ENCODE peak calls at places on chromosomes 4 and X, in five cellular contexts. One of them, this sample, is unnamed. For H3K4me1, the result is how much of the 10 kb centered on the place peaks cover.

GRCh38 chr4:112119358-112119783 is 25.9 kb upstream of the FAM241A start:
- DNase-seq in NT2/D1: no peak
- DNase-seq in GM23338: no peak
- DNase-seq in HCT116: no peak
- DNase-seq in GM23248: no peak
- DNase-seq in this sample: no peak

GRCh38 chr4:126028871-126029270 is 714.1 kb downstream of the FAT4 start:
- DNase-seq in NT2/D1: no peak
- DNase-seq in GM23338: no peak
- DNase-seq in HCT116: no peak
- DNase-seq in GM23248: no peak
- DNase-seq in this sample: no peak

GRCh38 chr4:162061214-162061613 is 102.6 kb downstream of the FSTL5 start:
- DNase-seq in NT2/D1: peak
- DNase-seq in GM23338: peak
- DNase-seq in HCT116: peak
- DNase-seq in GM23248: no peak
- DNase-seq in this sample: no peak

GRCh38 chr4:185204238-185204910 is 574 bp upstream of the CFAP97 start:
- DNase-seq in NT2/D1: no peak
- DNase-seq in GM23338: no peak
- DNase-seq in HCT116: no peak
- DNase-seq in GM23248: peak
- DNase-seq in this sample: peak

GRCh38 chr4:142408003-142408441 is 438.1 kb downstream of the INPP4B start:
- DNase-seq in NT2/D1: no peak
- DNase-seq in GM23338: peak
- DNase-seq in HCT116: no peak
- DNase-seq in GM23248: peak
- DNase-seq in this sample: no peak

GRCh38 chrX:95427389-95427788 is 1257.3 kb upstream of the DIAPH2 start:
- DNase-seq in NT2/D1: no peak
- DNase-seq in GM23338: no peak
- DNase-seq in HCT116: no peak
- DNase-seq in GM23248: peak
- DNase-seq in this sample: no peak

GRCh38 chr4:55017406-55017805 is 108.0 kb downstream of the KDR start:
- DNase-seq in NT2/D1: no peak
- DNase-seq in GM23338: no peak
- DNase-seq in HCT116: no peak
- DNase-seq in GM23248: no peak
- DNase-seq in this sample: no peak

GRCh38 chr4:186192068-186192751 is 843 bp downstream of the CYP4V2 start:
- DNase-seq in NT2/D1: no peak
- DNase-seq in GM23338: peak
- DNase-seq in HCT116: no peak
- DNase-seq in GM23248: peak
- DNase-seq in this sample: peak

GRCh38 chr4:3639613-3640586 is 107.7 kb upstream of the LRPAP1 start:
- DNase-seq in NT2/D1: no peak
- DNase-seq in GM23338: no peak
- DNase-seq in HCT116: no peak
- DNase-seq in GM23248: no peak
- DNase-seq in this sample: no peak

GRCh38 chrX:149074429-149074828 is 430.7 kb downstream of the IDS start:
- DNase-seq in NT2/D1: no peak
- DNase-seq in GM23338: peak
- DNase-seq in HCT116: no peak
- DNase-seq in GM23248: peak
- DNase-seq in this sample: no peak

GRCh38 chr4:6229095-6229494 is 28.7 kb upstream of the JAKMIP1 start:
- DNase-seq in NT2/D1: no peak
- DNase-seq in GM23338: no peak
- DNase-seq in HCT116: no peak
- DNase-seq in GM23248: no peak
- DNase-seq in this sample: no peak

GRCh38 chr4:154593868-154594267 is 3.3 kb upstream of the FGA start:
- DNase-seq in NT2/D1: no peak
- DNase-seq in GM23338: no peak
- DNase-seq in HCT116: no peak
- DNase-seq in GM23248: no peak
- DNase-seq in this sample: no peak

GRCh38 chr4:154589296-154590197 is 995 bp downstream of the FGA start:
- DNase-seq in NT2/D1: no peak
- DNase-seq in GM23338: no peak
- DNase-seq in HCT116: no peak
- DNase-seq in GM23248: no peak
- DNase-seq in this sample: no peak

GRCh38 chr4:154588198-154588597 is 2.3 kb downstream of the FGA start:
- DNase-seq in NT2/D1: no peak
- DNase-seq in GM23338: no peak
- DNase-seq in HCT116: no peak
- DNase-seq in GM23248: no peak
- DNase-seq in this sample: no peak

GRCh38 chr4:154591890-154592289 is 1.3 kb upstream of the FGA start:
- DNase-seq in NT2/D1: no peak
- DNase-seq in GM23338: no peak
- DNase-seq in HCT116: no peak
- DNase-seq in GM23248: no peak
- DNase-seq in this sample: no peak

GRCh38 chr4:154590329-154591006 is at the start of gene FGA:
- DNase-seq in NT2/D1: peak
- DNase-seq in GM23338: peak
- DNase-seq in HCT116: no peak
- DNase-seq in GM23248: no peak
- DNase-seq in this sample: no peak
- H3K4me1 ChIP-seq in NT2/D1: under half
- H3K4me1 ChIP-seq in GM23338: under half
- H3K4me1 ChIP-seq in HCT116: under half
- H3K4me1 ChIP-seq in GM23248: under half
- H3K4me1 ChIP-seq in this sample: under half

GRCh38 chr4:40179360-40179759 is 17.5 kb upstream of the RHOH start:
- DNase-seq in NT2/D1: no peak
- DNase-seq in GM23338: no peak
- DNase-seq in HCT116: no peak
- DNase-seq in GM23248: no peak
- DNase-seq in this sample: no peak
- H3K4me1 ChIP-seq in NT2/D1: under half
- H3K4me1 ChIP-seq in GM23338: under half
- H3K4me1 ChIP-seq in HCT116: under half
- H3K4me1 ChIP-seq in GM23248: under half
- H3K4me1 ChIP-seq in this sample: under half

DNA sequence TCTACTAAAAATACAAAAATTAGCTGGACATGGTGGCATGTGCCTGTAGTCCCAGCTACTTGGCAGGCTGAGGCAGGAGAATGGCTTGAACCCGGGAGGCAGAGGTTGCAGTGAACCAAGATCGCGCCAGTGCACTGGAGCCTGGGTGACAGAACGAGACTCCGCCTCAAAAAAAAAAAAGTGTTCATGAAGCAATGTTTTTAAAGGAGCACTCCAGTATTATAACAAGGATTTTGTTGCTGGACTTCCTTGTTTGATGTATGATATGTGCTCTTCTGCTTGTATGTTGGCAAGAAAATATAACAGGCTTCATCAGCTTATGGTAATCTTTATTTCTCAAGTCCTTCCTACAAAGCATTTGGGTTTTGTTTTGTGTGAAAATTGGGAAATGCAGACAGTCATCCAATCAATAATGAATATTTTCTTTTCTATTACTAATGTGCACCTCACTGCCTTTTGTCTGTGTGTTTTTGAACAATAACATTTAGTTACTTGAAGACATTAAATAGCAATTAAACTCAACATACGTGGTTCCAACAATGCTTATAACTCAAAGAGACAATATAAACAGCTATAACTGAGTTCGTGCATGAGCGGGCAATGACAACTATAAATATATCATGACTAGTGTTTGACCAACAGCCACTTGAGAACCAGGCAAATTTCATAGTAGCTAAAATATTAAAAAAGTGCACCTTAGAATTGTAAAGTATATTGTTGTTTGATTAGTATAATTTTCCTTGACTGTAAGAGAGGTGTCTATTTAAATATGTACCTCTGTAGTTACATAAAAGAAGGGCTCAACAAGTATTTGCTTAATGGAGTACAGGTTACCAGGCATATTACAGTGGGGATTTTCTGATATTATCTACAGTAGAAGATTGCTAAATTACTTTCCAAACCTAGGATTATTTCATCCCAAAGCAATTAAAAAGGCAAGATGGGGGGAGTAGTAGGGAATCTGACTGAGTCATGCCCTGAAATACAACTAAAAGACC is 210.7 kb downstream of the PPP3CA start:
- DNase-seq in NT2/D1: no peak
- DNase-seq in GM23338: no peak
- DNase-seq in HCT116: no peak
- DNase-seq in GM23248: no peak
- DNase-seq in this sample: no peak
- H3K4me1 ChIP-seq in NT2/D1: under half
- H3K4me1 ChIP-seq in GM23338: under half
- H3K4me1 ChIP-seq in HCT116: half or more
- H3K4me1 ChIP-seq in GM23248: under half
- H3K4me1 ChIP-seq in this sample: under half

GRCh38 chr4:81503586-81503985 is 31.9 kb upstream of the RASGEF1B start:
- DNase-seq in NT2/D1: no peak
- DNase-seq in GM23338: no peak
- DNase-seq in HCT116: no peak
- DNase-seq in GM23248: no peak
- DNase-seq in this sample: no peak
- H3K4me1 ChIP-seq in NT2/D1: under half
- H3K4me1 ChIP-seq in GM23338: under half
- H3K4me1 ChIP-seq in HCT116: under half
- H3K4me1 ChIP-seq in GM23248: under half
- H3K4me1 ChIP-seq in this sample: under half

GRCh38 chr4:8470451-8471024 is 30.0 kb downstream of the TRMT44 start:
- DNase-seq in NT2/D1: no peak
- DNase-seq in GM23338: no peak
- DNase-seq in HCT116: no peak
- DNase-seq in GM23248: no peak
- DNase-seq in this sample: no peak
- H3K4me1 ChIP-seq in NT2/D1: under half
- H3K4me1 ChIP-seq in GM23338: under half
- H3K4me1 ChIP-seq in HCT116: under half
- H3K4me1 ChIP-seq in GM23248: under half
- H3K4me1 ChIP-seq in this sample: under half

GRCh38 chr4:87042986-87043820 is 108.4 kb downstream of the AFF1 start:
- DNase-seq in NT2/D1: no peak
- DNase-seq in GM23338: peak
- DNase-seq in HCT116: no peak
- DNase-seq in GM23248: no peak
- DNase-seq in this sample: no peak
- H3K4me1 ChIP-seq in NT2/D1: under half
- H3K4me1 ChIP-seq in GM23338: half or more
- H3K4me1 ChIP-seq in HCT116: under half
- H3K4me1 ChIP-seq in GM23248: under half
- H3K4me1 ChIP-seq in this sample: under half